ENCODE peak calls at places on chromosomes 5 and 9, in nine cellular contexts. C is AG04449, D is astrocyte of the spinal cord, S is neural crest cell, T is HL-60, Q is A549, M is ascending aorta, G is upper lobe of right lung, Z is psoas muscle. A is an unnamed sample.

GRCh38 chr9:121557581-121558422 is 58.2 kb upstream of the GGTA1 start:
- DNase-seq in S (no peak), M (peak; percentile 95), G (peak; percentile 76), Q (no peak), T (peak; percentile 91), Z (peak; percentile 79), D (peak; percentile 95), C (peak; percentile 76), A (peak; percentile 62)

GRCh38 chr9:116175616-116176015 is 22.0 kb downstream of the PAPPA start:
- DNase-seq in D (peak; percentile 23), T (no peak), M (no peak), Q (no peak), Z (no peak), G (no peak), C (no peak), S (no peak), A (no peak)

GRCh38 chr5:95870105-95870672 is 47.7 kb upstream of the GLRX start:
- DNase-seq in G (no peak), T (no peak), M (no peak), D (peak; percentile 60), Q (no peak), C (no peak), S (no peak), Z (no peak), A (no peak)

GRCh38 chr5:157069949-157070348 is 11.0 kb upstream of the HAVCR1 start:
- DNase-seq in Q (no peak), M (no peak), S (no peak), C (no peak), Z (no peak), G (no peak), T (no peak), D (no peak), A (no peak)

GRCh38 chr5:95731571-95732554 is 727 bp downstream of the RHOBTB3 start:
- DNase-seq in Z (peak; percentile 56), Q (peak; percentile 19), G (peak; percentile 75), C (no peak), S (peak; percentile 59), D (peak; percentile 50), T (peak; percentile 24), M (peak; percentile 76), A (peak; percentile 69)

GRCh38 chr5:140043508-140043872 is 391 bp upstream of the NRG2 start:
- DNase-seq in T (no peak), M (no peak), D (no peak), Q (peak; percentile 78), C (no peak), S (no peak), G (peak; percentile 62), Z (no peak), A (no peak)

GRCh38 chr5:94159144-94159543 is 417.7 kb upstream of the POU5F2 start:
- DNase-seq in M (no peak), G (no peak), C (no peak), T (no peak), Z (no peak), S (no peak), D (no peak), Q (no peak), A (no peak)

GRCh38 chr5:96817496-96817895 is 9.8 kb upstream of the ERAP1 start:
- DNase-seq in D (no peak), M (no peak), G (no peak), S (no peak), Z (no peak), T (no peak), Q (no peak), C (no peak), A (no peak)

GRCh38 chr5:97629281-97629680 is 446.2 kb upstream of the RIOK2 start:
- DNase-seq in S (peak; percentile 9), G (no peak), C (peak; percentile 38), M (peak; percentile 63), D (peak; percentile 40), Q (no peak), T (no peak), Z (peak; percentile 54), A (no peak)

GRCh38 chr9:27365977-27366376 is 69.0 kb upstream of the EQTN start:
- DNase-seq in M (no peak), D (peak; percentile 92), Q (no peak), Z (no peak), T (no peak), S (no peak), C (no peak), G (no peak), A (no peak)

GRCh38 chr9:117075636-117076035 is 339.2 kb downstream of the ASTN2 start:
- DNase-seq in T (no peak), M (no peak), D (no peak), C (no peak), S (no peak), Q (no peak), G (no peak), Z (no peak), A (no peak)

GRCh38 chr5:40603378-40603777 is 76.3 kb upstream of the PTGER4 start:
- DNase-seq in C (peak; percentile 12), D (peak; percentile 64), S (no peak), Z (no peak), M (no peak), G (no peak), T (no peak), Q (no peak), A (no peak)

GRCh38 chr5:39040875-39041274 is 33.3 kb downstream of the RICTOR start:
- DNase-seq in T (no peak), M (no peak), D (no peak), G (no peak), C (no peak), S (no peak), Z (peak; percentile 22), Q (no peak), A (no peak)

GRCh38 chr5:74212336-74212735 is 428.2 kb downstream of the ENC1 start:
- DNase-seq in Q (no peak), D (no peak), S (no peak), Z (no peak), C (no peak), G (no peak), M (no peak), T (peak; percentile 7), A (peak; percentile 16)
- TF ChIP-seq CTCF in Q (peak; percentile 25), D (peak; percentile 47), S (peak; percentile 37), Z (no peak), C (peak; percentile 31), G (peak; percentile 14), M (no peak), T (no peak), A (peak; percentile 25)

DNA sequence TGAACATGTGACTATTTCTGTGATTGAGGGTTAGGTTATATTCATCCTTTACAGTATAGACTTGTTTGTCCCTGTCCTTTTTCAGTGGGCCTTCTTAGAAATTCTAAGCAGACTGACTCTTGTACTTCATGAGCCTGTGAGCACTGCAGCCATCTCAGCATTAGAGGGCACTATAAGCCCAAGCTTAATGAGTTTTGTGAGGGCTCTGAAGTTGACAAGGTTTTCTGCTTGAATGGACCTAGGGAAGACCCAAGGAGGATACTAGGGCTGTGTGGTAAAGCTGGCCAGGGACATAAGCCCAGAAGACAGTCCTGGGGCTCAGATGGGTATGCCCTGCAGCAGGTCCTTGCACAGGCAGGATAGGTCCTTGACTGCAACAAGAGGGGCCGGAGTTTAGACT is 126.5 kb downstream of the MRPS30 start:
- DNase-seq in D (no peak), G (no peak), C (no peak), Q (no peak), M (no peak), T (no peak), Z (no peak), S (no peak), A (no peak)
- TF ChIP-seq CTCF in D (no peak), G (no peak), C (no peak), Q (no peak), M (no peak), T (no peak), Z (no peak), S (peak; percentile 36), A (peak; percentile 13)

GRCh38 chr5:181241393-181241975 is 2.2 kb downstream of the RACK1 start:
- DNase-seq in Z (no peak), T (peak; percentile 84), D (peak; percentile 77), Q (no peak), C (peak; percentile 40), G (no peak), S (no peak), M (no peak), A (no peak)
- TF ChIP-seq CTCF in Z (no peak), T (no peak), D (peak; percentile 12), Q (no peak), C (no peak), G (no peak), S (no peak), M (no peak), A (no peak)

DNA sequence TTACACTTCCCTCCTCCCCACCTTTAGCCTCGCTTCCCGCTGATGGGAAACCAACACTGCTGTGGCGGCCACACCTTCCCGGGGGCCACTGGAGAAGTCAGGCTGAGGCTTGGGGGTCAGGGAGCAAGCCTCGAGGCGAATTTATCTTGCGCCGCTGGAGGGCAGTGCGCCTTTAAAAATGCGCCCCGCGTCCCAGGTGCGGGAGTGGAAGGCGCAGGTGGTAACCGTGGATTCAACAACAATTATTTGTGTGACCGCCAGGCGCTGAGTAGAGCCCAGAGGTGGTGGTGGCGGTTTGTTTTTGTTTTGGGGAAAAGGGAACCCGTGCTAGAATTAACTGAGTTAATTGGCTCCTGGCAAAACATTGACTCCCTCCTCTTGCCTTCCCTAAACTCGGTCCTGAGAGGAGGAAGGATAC is 1.1 kb downstream of the CFAP77 start:
- DNase-seq in C (no peak), T (peak; percentile 36), G (peak; percentile 74), Q (peak; percentile 69), S (peak; percentile 52), M (peak; percentile 64), Z (no peak), D (peak; percentile 21), A (peak; percentile 74)
- TF ChIP-seq CTCF in C (peak; percentile 42), T (peak; percentile 18), G (peak; percentile 56), Q (peak; percentile 76), S (peak; percentile 76), M (peak; percentile 32), Z (peak; percentile 46), D (peak; percentile 56), A (peak; percentile 82)

GRCh38 chr5:108451269-108451668 is 69.4 kb upstream of the FBXL17 start:
- DNase-seq in D (no peak), T (no peak), M (no peak), C (no peak), G (no peak), S (no peak), Z (no peak), Q (no peak), A (no peak)
- TF ChIP-seq CTCF in D (no peak), T (no peak), M (no peak), C (no peak), G (no peak), S (peak; percentile 48), Z (no peak), Q (no peak), A (peak; percentile 13)

GRCh38 chr5:154642499-154643245 is 112.5 kb upstream of the LARP1 start:
- DNase-seq in D (peak; percentile 30), C (no peak), Z (no peak), T (peak; percentile 37), S (no peak), G (no peak), Q (no peak), M (no peak), A (no peak)
- TF ChIP-seq CTCF in D (peak; percentile 78), C (peak; percentile 63), Z (peak; percentile 46), T (peak; percentile 73), S (peak; percentile 41), G (peak; percentile 56), Q (peak; percentile 46), M (peak; percentile 36), A (peak; percentile 22)

A was measured in nephron progenitor cell.